ENCODE peak calls at places on chromosomes 4 and X, in five cellular contexts. One of them, this sample, is unnamed.

GRCh38 chr4:8575457-8575856 is 4.7 kb upstream of the GPR78 start:
- DNase-seq in stomach: no peak
- DNase-seq in H54: no peak
- DNase-seq in tibial nerve: no peak
- DNase-seq in GM12891: no peak
- DNase-seq in this sample: no peak

GRCh38 chr4:187687701-187688100 is 307.9 kb upstream of the ZFP42 start:
- DNase-seq in tibial nerve: no peak
- DNase-seq in H54: no peak
- DNase-seq in stomach: no peak
- DNase-seq in GM12891: no peak
- DNase-seq in this sample: no peak

GRCh38 chr4:6516762-6517161 is 44.3 kb upstream of the PPP2R2C start:
- DNase-seq in GM12891: no peak
- DNase-seq in tibial nerve: no peak
- DNase-seq in H54: no peak
- DNase-seq in stomach: no peak
- DNase-seq in this sample: no peak

GRCh38 chr4:87805971-87806370 is 6.6 kb downstream of the IBSP start:
- DNase-seq in tibial nerve: no peak
- DNase-seq in GM12891: no peak
- DNase-seq in stomach: no peak
- DNase-seq in H54: no peak
- DNase-seq in this sample: no peak

GRCh38 chrX:130793966-130794365 is 109.0 kb downstream of the ENOX2 start:
- DNase-seq in stomach: no peak
- DNase-seq in H54: no peak
- DNase-seq in tibial nerve: no peak
- DNase-seq in GM12891: no peak
- DNase-seq in this sample: no peak

GRCh38 chr4:163755013-163755412 is 260.5 kb downstream of the TMA16 start:
- DNase-seq in GM12891: no peak
- DNase-seq in H54: no peak
- DNase-seq in tibial nerve: no peak
- DNase-seq in stomach: no peak
- DNase-seq in this sample: no peak

GRCh38 chr4:178339769-178340168 is 897.5 kb upstream of the AGA start:
- DNase-seq in tibial nerve: no peak
- DNase-seq in GM12891: no peak
- DNase-seq in H54: no peak
- DNase-seq in stomach: no peak
- DNase-seq in this sample: no peak

GRCh38 chr4:82284475-82284857 is 89.3 kb downstream of the HNRNPD start:
- DNase-seq in tibial nerve: no peak
- DNase-seq in H54: no peak
- DNase-seq in GM12891: no peak
- DNase-seq in stomach: no peak
- DNase-seq in this sample: no peak

GRCh38 chr4:39933689-39934590 is 43.8 kb downstream of the PDS5A start:
- DNase-seq in stomach: no peak
- DNase-seq in H54: no peak
- DNase-seq in tibial nerve: no peak
- DNase-seq in GM12891: no peak
- DNase-seq in this sample: no peak

GRCh38 chrX:18873189-18873791 is 110.6 kb downstream of the PHKA2 start:
- DNase-seq in tibial nerve: no peak
- DNase-seq in GM12891: no peak
- DNase-seq in H54: peak
- DNase-seq in stomach: no peak
- DNase-seq in this sample: no peak

GRCh38 chr4:113684534-113685091 is 76.9 kb downstream of the CAMK2D start:
- DNase-seq in GM12891: no peak
- DNase-seq in tibial nerve: no peak
- DNase-seq in H54: no peak
- DNase-seq in stomach: peak
- DNase-seq in this sample: no peak

GRCh38 chrX:107323786-107324492 is 117.5 kb downstream of the DNAAF6 start:
- DNase-seq in stomach: no peak
- DNase-seq in H54: no peak
- DNase-seq in tibial nerve: no peak
- DNase-seq in GM12891: no peak
- DNase-seq in this sample: no peak

GRCh38 chr4:142091691-142092182 is 455.4 kb downstream of the IL15 start:
- DNase-seq in H54: no peak
- DNase-seq in stomach: no peak
- DNase-seq in tibial nerve: no peak
- DNase-seq in GM12891: no peak
- DNase-seq in this sample: no peak

GRCh38 chrX:50180073-50180940 is 20.5 kb downstream of the AKAP4 start:
- DNase-seq in tibial nerve: no peak
- DNase-seq in GM12891: no peak
- DNase-seq in stomach: no peak
- DNase-seq in H54: no peak
- DNase-seq in this sample: peak

GRCh38 chrX:42818151-42818921 is 40.4 kb upstream of the PPP1R2C start:
- DNase-seq in tibial nerve: no peak
- DNase-seq in GM12891: no peak
- DNase-seq in stomach: no peak
- DNase-seq in H54: no peak
- DNase-seq in this sample: no peak

GRCh38 chr4:38889143-38889542 is 21.5 kb downstream of the FAM114A1 start:
- DNase-seq in H54: no peak
- DNase-seq in GM12891: peak
- DNase-seq in tibial nerve: no peak
- DNase-seq in stomach: no peak
- DNase-seq in this sample: no peak

GRCh38 chrX:40107291-40108083 is 9.7 kb upstream of the BCOR start:
- DNase-seq in H54: no peak
- DNase-seq in tibial nerve: no peak
- DNase-seq in GM12891: no peak
- DNase-seq in stomach: peak
- DNase-seq in this sample: peak

GRCh38 chrX:70446380-70447350 is 2.0 kb downstream of the DLG3 start:
- DNase-seq in GM12891: no peak
- DNase-seq in stomach: no peak
- DNase-seq in tibial nerve: no peak
- DNase-seq in H54: no peak
- DNase-seq in this sample: no peak

GRCh38 chr4:39256436-39256835 is 74.1 kb downstream of the WDR19 start:
- DNase-seq in stomach: no peak
- DNase-seq in H54: peak
- DNase-seq in GM12891: no peak
- DNase-seq in tibial nerve: no peak
- DNase-seq in this sample: no peak

GRCh38 chr4:75494563-75494962 is 19.6 kb downstream of the RCHY1 start:
- DNase-seq in H54: no peak
- DNase-seq in GM12891: no peak
- DNase-seq in tibial nerve: no peak
- DNase-seq in stomach: no peak
- DNase-seq in this sample: no peak

GRCh38 chrX:120560405-120560841 is 339 bp downstream of the CUL4B start:
- DNase-seq in H54: no peak
- DNase-seq in stomach: peak
- DNase-seq in GM12891: no peak
- DNase-seq in tibial nerve: no peak
- DNase-seq in this sample: peak

GRCh38 chrX:37553476-37553875 is 18.0 kb upstream of the LANCL3 start:
- DNase-seq in GM12891: no peak
- DNase-seq in tibial nerve: no peak
- DNase-seq in stomach: no peak
- DNase-seq in H54: no peak
- DNase-seq in this sample: no peak

GRCh38 chrX:33434256-33435092 is 223.1 kb upstream of the DMD start:
- DNase-seq in H54: no peak
- DNase-seq in GM12891: peak
- DNase-seq in tibial nerve: peak
- DNase-seq in stomach: peak
- DNase-seq in this sample: peak

GRCh38 chrX:27597506-27597905 is 7.4 kb downstream of the DCAF8L2 start:
- DNase-seq in GM12891: no peak
- DNase-seq in H54: no peak
- DNase-seq in stomach: no peak
- DNase-seq in tibial nerve: no peak
- DNase-seq in this sample: no peak

GRCh38 chrX:26008691-26009090 is 129.5 kb upstream of the MAGEB18 start:
- DNase-seq in H54: no peak
- DNase-seq in GM12891: no peak
- DNase-seq in tibial nerve: no peak
- DNase-seq in stomach: no peak
- DNase-seq in this sample: no peak

GRCh38 chrX:26008042-26008441 is 130.1 kb upstream of the MAGEB18 start:
- DNase-seq in stomach: no peak
- DNase-seq in GM12891: no peak
- DNase-seq in H54: no peak
- DNase-seq in tibial nerve: no peak
- DNase-seq in this sample: no peak

DNA sequence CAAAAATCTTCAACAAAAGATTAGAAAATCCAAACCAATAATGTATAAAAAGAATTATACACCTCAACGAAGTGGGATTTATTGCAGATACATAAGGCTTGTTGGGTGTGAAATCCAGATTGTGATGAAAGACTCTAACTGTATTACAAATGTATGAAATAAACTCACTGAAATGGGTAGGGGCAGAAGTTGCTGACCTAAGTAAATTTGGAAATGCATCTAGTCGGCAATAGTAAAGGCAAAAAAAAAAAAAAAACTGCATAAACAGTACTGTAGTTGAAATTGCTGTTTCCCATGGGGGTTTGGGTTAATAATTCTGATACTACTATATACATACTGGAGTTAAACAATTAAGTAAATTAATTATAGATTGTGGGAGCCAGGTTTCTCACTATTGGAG is 130.7 kb upstream of the MAGEB18 start:
- DNase-seq in tibial nerve: no peak
- DNase-seq in GM12891: no peak
- DNase-seq in stomach: no peak
- DNase-seq in H54: no peak
- DNase-seq in this sample: no peak
- TF ChIP-seq POLR2A in tibial nerve: no peak
- TF ChIP-seq POLR2A in GM12891: no peak
- TF ChIP-seq POLR2A in stomach: no peak
- TF ChIP-seq POLR2A in H54: no peak
- TF ChIP-seq POLR2A in this sample: no peak

GRCh38 chrX:153926863-153927685 is 1.0 kb upstream of the ARHGAP4 start:
- DNase-seq in stomach: peak
- DNase-seq in tibial nerve: no peak
- DNase-seq in GM12891: peak
- DNase-seq in H54: no peak
- DNase-seq in this sample: peak
- TF ChIP-seq POLR2A in stomach: no peak
- TF ChIP-seq POLR2A in tibial nerve: no peak
- TF ChIP-seq POLR2A in GM12891: no peak
- TF ChIP-seq POLR2A in H54: peak
- TF ChIP-seq POLR2A in this sample: no peak

DNA sequence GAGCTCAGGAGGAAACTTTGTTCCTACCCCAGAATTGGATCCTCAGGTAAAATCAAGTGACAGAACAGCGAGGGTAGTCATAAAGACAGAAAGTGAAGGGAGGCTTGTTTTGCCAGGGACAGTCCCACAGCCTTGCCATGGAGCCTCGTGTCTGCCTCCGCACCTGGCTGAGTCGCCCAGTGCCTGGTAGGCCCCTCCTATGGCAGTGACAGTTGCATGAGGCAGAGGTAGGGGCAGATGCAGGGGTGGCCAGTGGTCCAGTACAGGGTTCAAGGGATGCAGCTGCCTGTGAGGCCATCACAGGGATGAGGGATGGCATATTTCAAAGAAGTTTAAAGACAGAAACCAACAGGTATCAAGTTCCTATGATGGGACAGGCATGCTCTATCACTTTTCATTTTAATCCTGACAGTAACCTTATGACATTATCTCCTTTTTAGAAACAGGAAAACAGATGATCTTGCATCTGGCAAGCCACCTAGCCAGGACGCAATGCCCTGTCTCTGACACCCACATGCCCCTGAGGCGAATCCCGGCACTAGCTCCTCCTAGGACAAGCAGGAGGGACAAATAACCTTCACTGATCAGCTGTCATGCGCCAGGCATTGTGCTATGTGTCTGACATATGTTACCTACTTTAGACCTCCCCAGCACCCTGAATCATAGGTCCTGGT is 127.4 kb upstream of the ENPP6 start:
- DNase-seq in stomach: no peak
- DNase-seq in GM12891: no peak
- DNase-seq in H54: no peak
- DNase-seq in tibial nerve: no peak
- DNase-seq in this sample: no peak
- TF ChIP-seq POLR2A in stomach: no peak
- TF ChIP-seq POLR2A in GM12891: no peak
- TF ChIP-seq POLR2A in H54: no peak
- TF ChIP-seq POLR2A in tibial nerve: no peak
- TF ChIP-seq POLR2A in this sample: no peak

DNA sequence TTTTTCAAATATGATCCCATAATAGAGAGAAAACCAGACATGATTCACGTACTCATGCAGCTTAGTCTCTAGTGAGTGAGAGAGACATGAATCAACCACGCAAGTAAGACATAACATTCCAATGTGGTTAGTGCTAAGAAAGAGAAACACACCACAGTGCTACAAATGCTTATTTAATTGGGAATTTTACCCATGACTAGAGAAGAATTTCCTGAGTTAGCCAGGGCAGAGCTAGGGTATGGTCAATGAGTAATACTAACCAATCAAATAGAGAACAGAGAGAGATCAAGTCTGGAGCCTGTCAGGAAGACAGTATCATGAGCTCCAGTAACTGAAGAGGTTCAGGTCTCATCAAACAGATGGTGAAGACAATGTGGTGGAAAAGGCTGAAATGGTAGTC is 495.2 kb downstream of the PDGFC start:
- DNase-seq in H54: peak
- DNase-seq in tibial nerve: no peak
- DNase-seq in GM12891: no peak
- DNase-seq in stomach: no peak
- DNase-seq in this sample: no peak
- TF ChIP-seq POLR2A in H54: no peak
- TF ChIP-seq POLR2A in tibial nerve: no peak
- TF ChIP-seq POLR2A in GM12891: no peak
- TF ChIP-seq POLR2A in stomach: no peak
- TF ChIP-seq POLR2A in this sample: no peak

GRCh38 chr4:121273191-121273590 is 107.6 kb downstream of the QRFPR start:
- DNase-seq in GM12891: no peak
- DNase-seq in stomach: no peak
- DNase-seq in tibial nerve: no peak
- DNase-seq in H54: no peak
- DNase-seq in this sample: no peak
- TF ChIP-seq POLR2A in GM12891: no peak
- TF ChIP-seq POLR2A in stomach: no peak
- TF ChIP-seq POLR2A in tibial nerve: no peak
- TF ChIP-seq POLR2A in H54: no peak
- TF ChIP-seq POLR2A in this sample: no peak